ENCODE peak calls at places on chromosomes 16 and 17, in six cellular contexts. One of them, this sample, is unnamed.

GRCh38 chr16:66273036-66273435 is 93.5 kb upstream of the CDH5 start:
- DNase-seq in GM12865: no peak
- DNase-seq in NT2/D1: no peak
- DNase-seq in small intestine: no peak
- DNase-seq in AG04450: no peak
- DNase-seq in CD4-positive, alpha-beta memory T cell: no peak
- DNase-seq in this sample: no peak

GRCh38 chr17:31858647-31859486 is at the start of gene COPRS:
- DNase-seq in small intestine: peak; percentile 84
- DNase-seq in NT2/D1: peak; percentile 57
- DNase-seq in CD4-positive, alpha-beta memory T cell: peak; percentile 77
- DNase-seq in AG04450: peak; percentile 66
- DNase-seq in GM12865: peak; percentile 89
- DNase-seq in this sample: peak; percentile 96

GRCh38 chr17:67035131-67036083 is 8.9 kb upstream of the CACNG1 start:
- DNase-seq in CD4-positive, alpha-beta memory T cell: no peak
- DNase-seq in NT2/D1: no peak
- DNase-seq in small intestine: no peak
- DNase-seq in GM12865: peak; percentile 92
- DNase-seq in AG04450: no peak
- DNase-seq in this sample: no peak

GRCh38 chr17:83133302-83134121 is 54.1 kb downstream of the METRNL start:
- DNase-seq in CD4-positive, alpha-beta memory T cell: no peak
- DNase-seq in small intestine: no peak
- DNase-seq in GM12865: no peak
- DNase-seq in NT2/D1: no peak
- DNase-seq in AG04450: no peak
- DNase-seq in this sample: no peak

GRCh38 chr16:2520784-2521577 is 810 bp downstream of the AMDHD2 start:
- DNase-seq in AG04450: no peak
- DNase-seq in NT2/D1: no peak
- DNase-seq in GM12865: peak; percentile 62
- DNase-seq in CD4-positive, alpha-beta memory T cell: peak; percentile 92
- DNase-seq in small intestine: peak; percentile 31
- DNase-seq in this sample: peak; percentile 67

GRCh38 chr17:7077911-7078546 is 2.0 kb downstream of the CLEC10A start:
- DNase-seq in GM12865: no peak
- DNase-seq in CD4-positive, alpha-beta memory T cell: peak; percentile 25
- DNase-seq in NT2/D1: no peak
- DNase-seq in AG04450: no peak
- DNase-seq in small intestine: no peak
- DNase-seq in this sample: no peak

GRCh38 chr16:64356267-64356666 is 765.6 kb downstream of the CDH11 start:
- DNase-seq in GM12865: no peak
- DNase-seq in small intestine: no peak
- DNase-seq in AG04450: peak; percentile 56
- DNase-seq in NT2/D1: no peak
- DNase-seq in CD4-positive, alpha-beta memory T cell: no peak
- DNase-seq in this sample: no peak

GRCh38 chr17:71830916-71831315 is 289.9 kb upstream of the SOX9 start:
- DNase-seq in small intestine: no peak
- DNase-seq in AG04450: no peak
- DNase-seq in NT2/D1: no peak
- DNase-seq in GM12865: no peak
- DNase-seq in CD4-positive, alpha-beta memory T cell: no peak
- DNase-seq in this sample: no peak

GRCh38 chr16:56108724-56109123 is 82.6 kb upstream of the GNAO1 start:
- DNase-seq in GM12865: no peak
- DNase-seq in CD4-positive, alpha-beta memory T cell: no peak
- DNase-seq in small intestine: no peak
- DNase-seq in NT2/D1: no peak
- DNase-seq in AG04450: no peak
- DNase-seq in this sample: no peak

GRCh38 chr16:66682271-66682670 is 14.3 kb downstream of the CMTM4 start:
- DNase-seq in small intestine: no peak
- DNase-seq in GM12865: no peak
- DNase-seq in NT2/D1: no peak
- DNase-seq in CD4-positive, alpha-beta memory T cell: no peak
- DNase-seq in AG04450: no peak
- DNase-seq in this sample: no peak

GRCh38 chr17:8360751-8361150 is 15.8 kb downstream of the KRABD2 start:
- DNase-seq in CD4-positive, alpha-beta memory T cell: no peak
- DNase-seq in GM12865: no peak
- DNase-seq in AG04450: no peak
- DNase-seq in small intestine: no peak
- DNase-seq in NT2/D1: no peak
- DNase-seq in this sample: no peak

GRCh38 chr17:42563543-42563942 is 1.6 kb downstream of the COASY start:
- DNase-seq in NT2/D1: no peak
- DNase-seq in AG04450: no peak
- DNase-seq in GM12865: no peak
- DNase-seq in small intestine: peak; percentile 79
- DNase-seq in CD4-positive, alpha-beta memory T cell: no peak
- DNase-seq in this sample: no peak

GRCh38 chr16:81324808-81325207 is 10.0 kb downstream of the GAN start:
- DNase-seq in NT2/D1: no peak
- DNase-seq in AG04450: no peak
- DNase-seq in small intestine: no peak
- DNase-seq in CD4-positive, alpha-beta memory T cell: no peak
- DNase-seq in GM12865: no peak
- DNase-seq in this sample: no peak

GRCh38 chr16:15051387-15051951 is 4.4 kb downstream of the NTAN1 start:
- DNase-seq in small intestine: no peak
- DNase-seq in NT2/D1: no peak
- DNase-seq in GM12865: no peak
- DNase-seq in CD4-positive, alpha-beta memory T cell: no peak
- DNase-seq in AG04450: no peak
- DNase-seq in this sample: no peak

GRCh38 chr16:84507011-84507982 is 2.8 kb upstream of the MEAK7 start:
- DNase-seq in GM12865: peak; percentile 88
- DNase-seq in AG04450: no peak
- DNase-seq in NT2/D1: no peak
- DNase-seq in small intestine: no peak
- DNase-seq in CD4-positive, alpha-beta memory T cell: no peak
- DNase-seq in this sample: no peak

GRCh38 chr17:28145348-28145747 is 102.9 kb downstream of the NLK start:
- DNase-seq in GM12865: no peak
- DNase-seq in CD4-positive, alpha-beta memory T cell: no peak
- DNase-seq in NT2/D1: no peak
- DNase-seq in small intestine: no peak
- DNase-seq in AG04450: no peak
- DNase-seq in this sample: no peak

GRCh38 chr16:64543401-64543800 is 578.5 kb downstream of the CDH11 start:
- DNase-seq in GM12865: no peak
- DNase-seq in CD4-positive, alpha-beta memory T cell: no peak
- DNase-seq in small intestine: no peak
- DNase-seq in NT2/D1: no peak
- DNase-seq in AG04450: no peak
- DNase-seq in this sample: no peak

GRCh38 chr17:61482467-61482866 is 30.2 kb downstream of the TBX4 start:
- DNase-seq in small intestine: no peak
- DNase-seq in CD4-positive, alpha-beta memory T cell: no peak
- DNase-seq in GM12865: no peak
- DNase-seq in AG04450: no peak
- DNase-seq in NT2/D1: no peak
- DNase-seq in this sample: no peak

GRCh38 chr16:88659160-88659559 is 3.7 kb downstream of the MVD start:
- DNase-seq in small intestine: no peak
- DNase-seq in CD4-positive, alpha-beta memory T cell: no peak
- DNase-seq in NT2/D1: no peak
- DNase-seq in GM12865: no peak
- DNase-seq in AG04450: no peak
- DNase-seq in this sample: no peak

GRCh38 chr16:73057369-73058210 is 9.7 kb upstream of the ZFHX3 start:
- DNase-seq in GM12865: peak; percentile 54
- DNase-seq in NT2/D1: no peak
- DNase-seq in CD4-positive, alpha-beta memory T cell: no peak
- DNase-seq in small intestine: no peak
- DNase-seq in AG04450: no peak
- DNase-seq in this sample: peak; percentile 76

GRCh38 chr17:2854662-2855061 is 58.4 kb downstream of the RAP1GAP2 start:
- DNase-seq in AG04450: no peak
- DNase-seq in small intestine: peak; percentile 42
- DNase-seq in CD4-positive, alpha-beta memory T cell: no peak
- DNase-seq in GM12865: no peak
- DNase-seq in NT2/D1: no peak
- DNase-seq in this sample: no peak

GRCh38 chr17:49290690-49291326 is 60.2 kb upstream of the PHOSPHO1 start:
- DNase-seq in GM12865: peak; percentile 14
- DNase-seq in AG04450: no peak
- DNase-seq in NT2/D1: no peak
- DNase-seq in CD4-positive, alpha-beta memory T cell: no peak
- DNase-seq in small intestine: peak; percentile 25
- DNase-seq in this sample: no peak

GRCh38 chr16:65178151-65178550 is 56.3 kb upstream of the CDH11 start:
- DNase-seq in CD4-positive, alpha-beta memory T cell: no peak
- DNase-seq in small intestine: no peak
- DNase-seq in NT2/D1: no peak
- DNase-seq in AG04450: no peak
- DNase-seq in GM12865: no peak
- DNase-seq in this sample: no peak

GRCh38 chr17:74543891-74544760 is 1.8 kb downstream of the CD300C start:
- DNase-seq in NT2/D1: no peak
- DNase-seq in CD4-positive, alpha-beta memory T cell: no peak
- DNase-seq in AG04450: no peak
- DNase-seq in GM12865: no peak
- DNase-seq in small intestine: no peak
- DNase-seq in this sample: no peak

GRCh38 chr17:74542727-74543383 is 3.1 kb downstream of the CD300C start:
- DNase-seq in GM12865: no peak
- DNase-seq in NT2/D1: no peak
- DNase-seq in AG04450: no peak
- DNase-seq in small intestine: no peak
- DNase-seq in CD4-positive, alpha-beta memory T cell: no peak
- DNase-seq in this sample: no peak

GRCh38 chr17:74544991-74545441 is 899 bp downstream of the CD300C start:
- DNase-seq in GM12865: no peak
- DNase-seq in AG04450: no peak
- DNase-seq in CD4-positive, alpha-beta memory T cell: no peak
- DNase-seq in NT2/D1: no peak
- DNase-seq in small intestine: no peak
- DNase-seq in this sample: no peak

GRCh38 chr17:74542166-74542565 is 3.7 kb downstream of the CD300C start:
- DNase-seq in small intestine: no peak
- DNase-seq in NT2/D1: no peak
- DNase-seq in AG04450: no peak
- DNase-seq in GM12865: no peak
- DNase-seq in CD4-positive, alpha-beta memory T cell: no peak
- DNase-seq in this sample: no peak

DNA sequence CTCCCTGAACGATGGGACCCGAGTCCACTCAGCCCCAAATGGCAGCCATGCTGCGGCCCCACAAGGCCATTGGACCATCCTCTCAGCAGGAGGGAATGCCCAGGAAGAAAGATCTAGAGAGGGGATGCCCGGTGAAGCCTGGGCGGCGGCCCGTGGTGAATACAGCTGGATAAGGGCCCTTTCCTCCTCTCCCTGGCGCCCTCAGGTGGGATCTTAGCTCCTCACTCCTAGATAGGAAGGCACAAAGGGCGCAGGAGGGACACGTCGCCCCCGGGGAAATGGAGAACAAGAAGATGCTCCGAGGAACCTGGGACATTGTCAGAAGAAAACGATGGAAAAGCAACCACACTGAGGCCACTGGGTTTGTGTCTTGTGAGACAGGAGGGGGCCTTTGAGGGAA is 2.5 kb downstream of the CD300C start:
- DNase-seq in AG04450: no peak
- DNase-seq in NT2/D1: no peak
- DNase-seq in CD4-positive, alpha-beta memory T cell: no peak
- DNase-seq in GM12865: no peak
- DNase-seq in small intestine: no peak
- DNase-seq in this sample: no peak
- H3K4me3 ChIP-seq in AG04450: no peak overlapping the region
- H3K4me3 ChIP-seq in NT2/D1: no peak overlapping the region
- H3K4me3 ChIP-seq in CD4-positive, alpha-beta memory T cell: no peak overlapping the region
- H3K4me3 ChIP-seq in GM12865: no peak overlapping the region
- H3K4me3 ChIP-seq in small intestine: no peak overlapping the region
- H3K4me3 ChIP-seq in this sample: no peak overlapping the region

DNA sequence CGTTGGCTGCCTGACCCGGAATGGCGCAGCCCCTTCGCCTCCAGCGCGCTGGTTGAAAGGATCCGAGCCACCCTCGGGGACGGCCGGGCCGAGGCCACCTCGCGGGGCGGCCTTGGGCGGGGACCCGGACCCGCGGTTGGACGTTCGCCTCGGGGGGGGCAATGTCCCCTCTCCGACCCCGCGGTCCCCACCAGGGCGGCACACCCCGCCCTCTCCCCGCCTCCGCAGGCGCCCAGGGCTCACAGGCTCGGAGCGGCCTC is 1.0 kb upstream of the SOX8 start:
- DNase-seq in NT2/D1: no peak
- DNase-seq in CD4-positive, alpha-beta memory T cell: peak; percentile 30
- DNase-seq in GM12865: no peak
- DNase-seq in small intestine: no peak
- DNase-seq in AG04450: no peak
- DNase-seq in this sample: no peak
- H3K4me3 ChIP-seq in NT2/D1: peak overlapping the region; percentile 56
- H3K4me3 ChIP-seq in CD4-positive, alpha-beta memory T cell: no peak overlapping the region
- H3K4me3 ChIP-seq in GM12865: no peak overlapping the region
- H3K4me3 ChIP-seq in small intestine: peak overlapping the region; percentile 23
- H3K4me3 ChIP-seq in AG04450: no peak overlapping the region
- H3K4me3 ChIP-seq in this sample: peak overlapping the region; percentile 61

GRCh38 chr16:57985204-57986121 is 14.5 kb upstream of the CNGB1 start:
- DNase-seq in CD4-positive, alpha-beta memory T cell: no peak
- DNase-seq in small intestine: no peak
- DNase-seq in GM12865: no peak
- DNase-seq in AG04450: no peak
- DNase-seq in NT2/D1: no peak
- DNase-seq in this sample: peak; percentile 57
- H3K4me3 ChIP-seq in CD4-positive, alpha-beta memory T cell: peak overlapping the region; percentile 76
- H3K4me3 ChIP-seq in small intestine: peak overlapping the region; percentile 46
- H3K4me3 ChIP-seq in GM12865: no peak overlapping the region
- H3K4me3 ChIP-seq in AG04450: peak overlapping the region; percentile 60
- H3K4me3 ChIP-seq in NT2/D1: peak overlapping the region; percentile 63
- H3K4me3 ChIP-seq in this sample: peak overlapping the region; percentile 66

DNA sequence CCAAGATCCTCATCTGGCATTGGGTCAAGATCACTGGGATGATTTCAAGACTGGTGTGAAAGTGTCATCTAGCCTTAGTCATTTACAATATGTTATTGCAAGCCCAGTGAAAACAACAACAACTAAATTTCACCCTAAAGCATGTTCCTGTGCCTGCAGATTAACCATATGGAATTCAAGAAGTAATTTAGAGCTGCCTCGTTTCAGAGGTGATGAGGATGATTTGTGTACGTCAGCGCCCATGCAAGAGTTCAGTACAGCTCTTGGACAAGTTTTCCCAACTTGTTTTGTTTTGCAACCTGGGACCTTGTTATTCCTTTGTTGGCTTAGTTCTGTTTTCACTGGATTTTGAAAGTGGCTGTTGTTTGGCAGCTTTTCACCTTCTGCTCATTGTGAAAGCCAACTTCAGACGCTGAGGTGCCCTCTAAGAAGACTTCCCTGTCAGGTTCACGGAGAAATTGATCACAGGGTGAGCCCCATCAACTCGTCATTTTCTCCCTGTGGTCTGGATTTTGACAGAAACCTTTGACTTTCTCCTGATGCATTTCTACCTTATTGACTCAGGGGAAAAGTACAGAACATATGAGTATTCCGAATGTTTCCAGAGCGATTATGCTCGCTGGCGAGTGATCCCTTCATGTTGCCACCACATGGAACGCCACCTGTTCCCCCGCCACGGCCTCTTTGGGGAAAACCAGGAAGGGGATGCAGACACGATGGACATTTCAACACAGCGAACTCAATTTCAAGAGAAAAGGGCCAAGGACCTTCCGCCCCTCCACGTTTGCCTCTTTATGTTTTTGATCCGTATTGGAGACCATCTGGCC is 85.6 kb downstream of the FOXL1 start:
- DNase-seq in small intestine: peak; percentile 9
- DNase-seq in GM12865: no peak
- DNase-seq in CD4-positive, alpha-beta memory T cell: no peak
- DNase-seq in NT2/D1: no peak
- DNase-seq in AG04450: no peak
- DNase-seq in this sample: no peak
- H3K4me3 ChIP-seq in small intestine: no peak overlapping the region
- H3K4me3 ChIP-seq in GM12865: no peak overlapping the region
- H3K4me3 ChIP-seq in CD4-positive, alpha-beta memory T cell: no peak overlapping the region
- H3K4me3 ChIP-seq in NT2/D1: no peak overlapping the region
- H3K4me3 ChIP-seq in AG04450: no peak overlapping the region
- H3K4me3 ChIP-seq in this sample: no peak overlapping the region